ENCODE peak calls at places on chromosomes 1 and 21, in eight cellular contexts. W is heart left ventricle; J is small intestine; C is neuronal stem cell; D is CD8-positive, alpha-beta memory T cell; F is fibroblast of lung; M is CD4-positive, CD25-positive, alpha-beta regulatory T cell; S is upper lobe of left lung. L is an unnamed sample.
A peak's percentile ranks its signal among the peaks of the same experiment; 100 is the strongest.

GRCh38 chr1:88655685-88656299 is 28.3 kb upstream of the PKN2 start:
- DNase-seq in F (peak; percentile 64), W (no peak), J (no peak), S (no peak), M (no peak), D (no peak), C (peak; percentile 9), L (no peak)

GRCh38 chr1:231242516-231243198 is 1.6 kb downstream of the GNPAT start:
- DNase-seq in W (no peak), J (no peak), C (no peak), M (no peak), F (peak; percentile 19), S (no peak), D (no peak), L (no peak)

GRCh38 chr1:60156371-60156770 is 82.8 kb upstream of the C1orf87 start:
- DNase-seq in C (no peak), S (no peak), M (no peak), D (no peak), J (no peak), F (no peak), W (no peak), L (no peak)

GRCh38 chr1:165383067-165383466 is 26.6 kb upstream of the LMX1A start:
- DNase-seq in S (peak; percentile 39), W (peak; percentile 68), J (no peak), D (no peak), F (peak; percentile 40), C (no peak), M (no peak), L (peak; percentile 20)

GRCh38 chr1:15756143-15757015 is 2.2 kb upstream of the FBLIM1 start:
- DNase-seq in F (no peak), D (no peak), J (peak; percentile 91), S (peak; percentile 44), W (no peak), C (no peak), M (no peak), L (peak; percentile 25)

GRCh38 chr1:8670371-8670818 is 147.0 kb downstream of the RERE start:
- DNase-seq in S (no peak), J (no peak), F (no peak), M (no peak), D (no peak), W (no peak), C (no peak), L (no peak)

GRCh38 chr1:238999944-239000343 is 386.4 kb upstream of the CHRM3 start:
- DNase-seq in J (no peak), D (no peak), W (no peak), M (no peak), C (no peak), S (no peak), F (no peak), L (no peak)

GRCh38 chr1:204398197-204399125 is 13.2 kb downstream of the PPP1R15B start:
- DNase-seq in S (no peak), W (no peak), D (peak; percentile 73), J (peak; percentile 92), M (peak; percentile 46), C (peak; percentile 52), F (peak; percentile 83), L (peak; percentile 60)

GRCh38 chr21:33561373-33561772 is 18.5 kb downstream of the SON start:
- DNase-seq in F (no peak), J (no peak), S (no peak), D (no peak), M (no peak), C (no peak), W (no peak), L (no peak)

GRCh38 chr21:32819702-32820101 is 48.1 kb upstream of the PAXBP1 start:
- DNase-seq in F (peak; percentile 96), M (no peak), J (no peak), C (no peak), D (no peak), W (no peak), S (no peak), L (no peak)

GRCh38 chr1:236164273-236164672 is 21.9 kb downstream of the GPR137B start:
- DNase-seq in M (no peak), S (no peak), W (peak; percentile 70), D (no peak), C (no peak), F (no peak), J (no peak), L (no peak)

GRCh38 chr1:70044832-70045231 is 160.5 kb downstream of the LRRC40 start:
- DNase-seq in S (no peak), D (no peak), C (no peak), J (no peak), F (peak; percentile 63), M (no peak), W (no peak), L (no peak)

GRCh38 chr1:60251426-60251825 is 177.9 kb upstream of the C1orf87 start:
- DNase-seq in S (no peak), J (no peak), F (no peak), W (no peak), D (no peak), M (no peak), C (no peak), L (no peak)

GRCh38 chr1:48036693-48037386 is 39.7 kb upstream of the TRABD2B start:
- DNase-seq in J (no peak), S (no peak), M (no peak), F (no peak), W (no peak), D (no peak), C (no peak), L (no peak)

GRCh38 chr1:77545970-77546369 is 136.5 kb downstream of the ZZZ3 start:
- DNase-seq in D (no peak), W (no peak), M (no peak), J (no peak), S (no peak), F (no peak), C (no peak), L (no peak)

GRCh38 chr1:57065442-57065841 is 99.6 kb upstream of the C8B start:
- DNase-seq in W (no peak), J (no peak), M (no peak), S (no peak), D (no peak), C (no peak), F (no peak), L (no peak)
- H3K4me1 ChIP-seq in W (no peaks in the 10 kb centered on the region), J (peaks cover 3% of the 10 kb centered on the region), M (no peaks in the 10 kb centered on the region), S (no peaks in the 10 kb centered on the region), D (no peaks in the 10 kb centered on the region), C (no peaks in the 10 kb centered on the region), F (no peaks in the 10 kb centered on the region), L (no peaks in the 10 kb centered on the region)

DNA sequence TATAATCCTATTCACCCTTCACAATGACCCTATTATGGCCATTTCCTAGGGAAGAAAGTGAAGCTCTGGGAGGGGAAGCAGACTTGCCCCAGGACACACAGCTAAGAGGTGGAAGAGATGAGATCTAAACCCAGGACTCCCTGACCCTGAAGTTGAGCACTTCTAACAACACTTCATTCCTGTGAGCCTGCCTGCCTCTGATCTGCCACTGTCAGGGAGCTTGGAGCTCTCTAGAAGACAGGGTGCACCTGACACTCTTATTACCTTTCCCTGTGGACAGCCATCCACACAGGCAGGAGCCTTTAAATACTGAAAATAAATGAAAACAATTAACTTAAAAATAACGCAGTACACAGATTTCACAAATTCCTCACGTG is 599 bp downstream of the MKNK1 start:
- DNase-seq in D (no peak), M (no peak), W (no peak), S (no peak), F (no peak), J (peak; percentile 31), C (no peak), L (no peak)
- H3K4me1 ChIP-seq in D (peaks cover 43% of the 10 kb centered on the region), M (peaks cover 30% of the 10 kb centered on the region), W (peaks cover 11% of the 10 kb centered on the region), S (peaks cover 34% of the 10 kb centered on the region), F (peaks cover 5% of the 10 kb centered on the region), J (peaks cover 2% of the 10 kb centered on the region), C (peaks cover 12% of the 10 kb centered on the region), L (peaks cover 13% of the 10 kb centered on the region)

GRCh38 chr1:51669191-51669590 is 52.3 kb downstream of the OSBPL9 start:
- DNase-seq in M (no peak), C (no peak), J (no peak), S (no peak), F (no peak), D (no peak), W (no peak), L (no peak)
- H3K4me1 ChIP-seq in M (no peaks in the 10 kb centered on the region), C (no peaks in the 10 kb centered on the region), J (no peaks in the 10 kb centered on the region), S (peaks cover 6% of the 10 kb centered on the region), F (peaks cover 4% of the 10 kb centered on the region), D (no peaks in the 10 kb centered on the region), W (peaks cover 11% of the 10 kb centered on the region), L (peaks cover 23% of the 10 kb centered on the region)

GRCh38 chr1:183871142-183871541 is 66.2 kb downstream of the RGL1 start:
- DNase-seq in J (no peak), C (no peak), W (no peak), S (no peak), M (no peak), D (no peak), F (peak; percentile 34), L (no peak)
- H3K4me1 ChIP-seq in J (no peaks in the 10 kb centered on the region), C (peaks cover 26% of the 10 kb centered on the region), W (peaks cover 35% of the 10 kb centered on the region), S (peaks cover 46% of the 10 kb centered on the region), M (peaks cover 5% of the 10 kb centered on the region), D (peaks cover 17% of the 10 kb centered on the region), F (peaks cover 8% of the 10 kb centered on the region), L (peaks cover 74% of the 10 kb centered on the region)

GRCh38 chr1:234875328-234875952 is 253.2 kb downstream of the TOMM20 start:
- DNase-seq in J (peak; percentile 33), W (no peak), D (no peak), S (peak; percentile 62), M (no peak), C (no peak), F (no peak), L (no peak)

GRCh38 chr1:234871710-234872262 is 256.9 kb downstream of the TOMM20 start:
- DNase-seq in C (no peak), S (no peak), D (no peak), M (no peak), W (no peak), F (no peak), J (no peak), L (no peak)

GRCh38 chr1:234877761-234878160 is 250.9 kb downstream of the TOMM20 start:
- DNase-seq in D (no peak), C (no peak), W (no peak), S (no peak), M (no peak), J (no peak), F (no peak), L (no peak)

GRCh38 chr1:234875953-234876814 is 252.5 kb downstream of the TOMM20 start:
- DNase-seq in W (no peak), S (peak; percentile 67), F (peak; percentile 68), C (no peak), D (no peak), J (peak; percentile 94), M (no peak), L (peak; percentile 77)

GRCh38 chr1:234874291-234875288 is 254.0 kb downstream of the TOMM20 start:
- DNase-seq in W (no peak), D (no peak), J (peak; percentile 97), F (no peak), C (no peak), M (no peak), S (no peak), L (no peak)
- H3K4me1 ChIP-seq in W (peaks cover 11% of the 10 kb centered on the region), D (no peaks in the 10 kb centered on the region), J (peaks cover 13% of the 10 kb centered on the region), F (peaks cover 2% of the 10 kb centered on the region), C (peaks cover 8% of the 10 kb centered on the region), M (no peaks in the 10 kb centered on the region), S (peaks cover 35% of the 10 kb centered on the region), L (peaks cover 16% of the 10 kb centered on the region)

L was measured in testis.